ENCODE peak calls at places on chromosomes 1 and 21, in six cellular contexts. E, K, D, J, B and A are unnamed samples.

GRCh38 chr1:183234660-183235476 is 48.8 kb downstream of the LAMC2 start:
- DNase-seq in E (peak; percentile 85), K (peak; percentile 62), J (peak; percentile 99), B (no peak), D (peak; percentile 98), A (peak; percentile 10)

GRCh38 chr1:110159160-110159559 is 8.9 kb downstream of the SLC6A17 start:
- DNase-seq in E (no peak), B (no peak), K (no peak), J (no peak), D (no peak), A (no peak)

GRCh38 chr1:26786437-26787380 is 1.0 kb upstream of the PIGV start:
- DNase-seq in B (peak; percentile 42), D (peak; percentile 92), J (peak; percentile 46), K (no peak), E (peak; percentile 72), A (peak; percentile 80)

GRCh38 chr1:177568702-177569101 is 397.9 kb downstream of the BRINP2 start:
- DNase-seq in J (no peak), B (no peak), E (peak; percentile 65), D (no peak), K (no peak), A (no peak)

GRCh38 chr1:234322979-234323378 is 50.3 kb upstream of the COA6 start:
- DNase-seq in B (peak; percentile 54), E (peak; percentile 81), J (no peak), D (peak; percentile 3), K (peak; percentile 21), A (peak; percentile 30)

GRCh38 chr1:35499652-35500176 is 57.5 kb downstream of the KIAA0319L start:
- DNase-seq in B (no peak), E (peak; percentile 31), J (no peak), K (no peak), D (peak; percentile 6), A (peak; percentile 18)

GRCh38 chr1:10677508-10678364 is 118.7 kb downstream of the CASZ1 start:
- DNase-seq in K (no peak), E (peak; percentile 74), D (no peak), B (no peak), J (no peak), A (no peak)

GRCh38 chr1:67169496-67169895 is 3.2 kb downstream of the IL23R start:
- DNase-seq in K (no peak), E (no peak), J (no peak), D (no peak), B (no peak), A (no peak)

GRCh38 chr1:109975718-109976117 is 8.8 kb upstream of the AHCYL1 start:
- DNase-seq in E (no peak), B (no peak), D (peak; percentile 91), K (no peak), J (peak; percentile 84), A (no peak)

GRCh38 chr1:35883681-35884155 is 709 bp downstream of the AGO1 start:
- DNase-seq in K (no peak), B (no peak), D (peak; percentile 34), E (peak; percentile 86), J (peak; percentile 2), A (peak; percentile 59)

GRCh38 chr21:27388835-27389234 is 421.9 kb upstream of the ADAMTS5 start:
- DNase-seq in J (peak; percentile 63), E (no peak), K (no peak), D (no peak), B (no peak), A (no peak)

GRCh38 chr1:162145280-162145965 is 75.9 kb downstream of the NOS1AP start:
- DNase-seq in E (peak; percentile 91), J (no peak), K (no peak), D (peak; percentile 43), B (no peak), A (no peak)

GRCh38 chr1:110239491-110240430 is 29.6 kb downstream of the KCNC4 start:
- DNase-seq in D (no peak), K (no peak), J (no peak), E (no peak), B (no peak), A (no peak)

GRCh38 chr1:97004054-97004453 is 282.5 kb downstream of the PTBP2 start:
- DNase-seq in J (no peak), E (no peak), K (no peak), B (no peak), D (peak; percentile 73), A (no peak)

GRCh38 chr21:21806711-21807597 is 808.7 kb downstream of the NCAM2 start:
- DNase-seq in B (no peak), K (no peak), E (no peak), D (no peak), J (no peak), A (no peak)

GRCh38 chr1:171590022-171590421 is 32.0 kb upstream of the MYOCOS start:
- DNase-seq in K (no peak), B (no peak), D (peak; percentile 69), J (no peak), E (no peak), A (no peak)

GRCh38 chr1:241605146-241605805 is 34.9 kb downstream of the CHML start:
- DNase-seq in J (peak; percentile 53), D (no peak), B (no peak), K (no peak), E (peak; percentile 53), A (no peak)

GRCh38 chr1:18107671-18108312 is at the start of gene IGSF21:
- DNase-seq in J (no peak), K (no peak), E (peak; percentile 75), D (no peak), B (no peak), A (no peak)

GRCh38 chr1:177883581-177883980 is 86.3 kb downstream of the SEC16B start:
- DNase-seq in E (no peak), B (no peak), D (no peak), K (no peak), J (no peak), A (no peak)

GRCh38 chr1:116329524-116330341 is 43.3 kb upstream of the ATP1A1 start:
- DNase-seq in D (no peak), J (no peak), K (no peak), B (no peak), E (no peak), A (no peak)

GRCh38 chr1:9792156-9793042 is 31.4 kb downstream of the CLSTN1 start:
- DNase-seq in J (no peak), K (no peak), E (no peak), D (peak; percentile 34), B (no peak), A (no peak)

GRCh38 chr1:241998412-241998921 is 431 bp downstream of the MAP1LC3C start:
- DNase-seq in K (peak; percentile 89), D (peak; percentile 88), E (peak; percentile 60), B (no peak), J (peak; percentile 78), A (peak; percentile 8)

GRCh38 chr21:16455978-16456377 is 726.2 kb downstream of the USP25 start:
- DNase-seq in J (no peak), B (no peak), D (peak; percentile 88), K (no peak), E (no peak), A (no peak)

GRCh38 chr1:40612345-40612831 is 53.1 kb downstream of the RIMS3 start:
- DNase-seq in D (peak; percentile 49), K (peak; percentile 48), J (peak; percentile 68), E (peak; percentile 74), B (peak; percentile 72), A (peak; percentile 73)

GRCh38 chr1:186536272-186536905 is 75.5 kb upstream of the PDC start:
- DNase-seq in E (no peak), B (no peak), J (no peak), D (peak; percentile 32), K (no peak), A (no peak)

GRCh38 chr1:13908128-13908527 is 208.1 kb downstream of the PRDM2 start:
- DNase-seq in K (no peak), B (peak; percentile 41), J (no peak), E (no peak), D (no peak), A (no peak)

GRCh38 chr1:235855811-235856429 is 10.8 kb downstream of the LYST start:
- DNase-seq in J (no peak), B (peak; percentile 33), K (no peak), E (no peak), D (peak; percentile 16), A (no peak)

GRCh38 chr1:24300971-24301370 is 18.2 kb upstream of the GRHL3 start:
- DNase-seq in D (no peak), E (no peak), K (no peak), B (no peak), J (peak; percentile 69), A (no peak)

GRCh38 chr1:89489037-89489729 is 35.4 kb upstream of the LRRC8B start:
- DNase-seq in B (no peak), E (no peak), D (peak; percentile 68), J (peak; percentile 51), K (no peak), A (peak; percentile 83)

GRCh38 chr1:110337704-110338199 is 1.4 kb upstream of the RBM15 start:
- DNase-seq in B (peak; percentile 41), K (no peak), E (peak; percentile 68), J (no peak), D (no peak), A (peak; percentile 42)

GRCh38 chr1:170001266-170001665 is 73.2 kb downstream of the KIFAP3 start:
- DNase-seq in E (no peak), B (no peak), J (peak; percentile 2), K (no peak), D (peak; percentile 3), A (no peak)

GRCh38 chr1:237879195-237879594 is 11.5 kb downstream of the ZP4 start:
- DNase-seq in B (no peak), D (peak; percentile 90), E (no peak), K (no peak), J (peak; percentile 92), A (no peak)

GRCh38 chr1:12167493-12168429 is 970 bp downstream of the TNFRSF1B start:
- DNase-seq in B (peak; percentile 9), K (no peak), E (no peak), D (no peak), J (no peak), A (no peak)
- H3K9ac ChIP-seq in B (peak overlapping the region; percentile 61), K (no peak overlapping the region), E (no peak overlapping the region), D (peak overlapping the region; percentile 76), J (no peak overlapping the region), A (no peak overlapping the region)

GRCh38 chr1:3611170-3612019 is at the start of gene MEGF6:
- DNase-seq in J (no peak), E (peak; percentile 98), D (peak; percentile 29), B (no peak), K (peak; percentile 69), A (peak; percentile 89)
- TF ChIP-seq EZH2 in J (no peak), E (peak; percentile 40), D (no peak), B (no peak), K (no peak), A (peak; percentile 88)

GRCh38 chr1:1836119-1836518 is 54.8 kb downstream of the GNB1 start:
- DNase-seq in D (no peak), K (no peak), B (no peak), J (no peak), E (no peak), A (no peak)
- H3K4me1 ChIP-seq in D (peaks cover 5% of the 10 kb centered on the region), K (no peaks in the 10 kb centered on the region), B (no peaks in the 10 kb centered on the region), J (peaks cover 18% of the 10 kb centered on the region), E (peaks cover 19% of the 10 kb centered on the region), A (no peaks in the 10 kb centered on the region)

DNA sequence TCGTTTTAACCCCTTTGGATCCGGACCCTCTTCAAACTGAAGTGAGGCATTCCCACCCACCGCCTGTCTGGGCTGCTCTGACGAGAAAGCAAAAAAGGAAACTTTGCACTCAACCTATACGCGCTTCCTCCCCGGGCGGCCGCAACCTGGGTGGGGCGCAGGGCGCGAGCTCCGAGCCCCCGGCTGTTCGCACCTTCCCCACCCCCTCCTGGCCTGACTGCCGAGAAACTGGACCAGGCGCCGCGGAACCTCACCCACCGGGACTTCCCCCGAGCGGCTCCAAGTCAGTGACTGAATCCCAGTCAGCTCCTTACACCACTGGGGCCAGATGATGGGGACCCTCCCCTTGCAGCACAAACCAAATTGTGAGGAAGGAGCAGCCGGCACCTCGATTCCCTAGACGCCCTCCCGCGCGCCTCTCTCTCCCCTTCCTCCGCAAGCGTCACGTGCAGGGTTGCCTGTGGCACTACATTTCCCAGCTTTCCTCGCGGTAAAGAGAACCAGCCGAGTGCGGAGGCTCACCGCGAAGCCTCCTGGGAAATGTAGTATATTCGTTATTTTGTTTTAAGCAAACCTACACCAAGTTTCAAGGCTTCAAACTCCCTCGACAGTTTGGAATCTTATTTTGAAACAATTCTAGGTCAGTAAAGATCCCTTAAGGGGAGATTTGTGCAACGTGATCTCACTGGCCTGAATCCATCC is at the start of gene RAB29:
- DNase-seq in E (peak; percentile 91), J (peak; percentile 77), B (peak; percentile 92), K (peak; percentile 50), D (peak; percentile 71), A (peak; percentile 87)
- H3K9ac ChIP-seq in E (no peak within 1 kb of the TSS), J (peak within 1 kb of the TSS; percentile 59), B (peak within 1 kb of the TSS; percentile 63), K (peak within 1 kb of the TSS; percentile 68), D (peak within 1 kb of the TSS; percentile 46), A (peak within 1 kb of the TSS; percentile 78)